ENCODE peak calls at places on chromosome 10, in eight cellular contexts. K is right cardiac atrium, D is mammary epithelial cell, O is A549, N is heart left ventricle, G is tibial nerve, T is prostate gland, S is MM.1S. W is an unnamed sample.

GRCh38 chr10:16381083-16381482 is 55.7 kb upstream of the PTER start:
- DNase-seq in K (no peak), D (peak; percentile 66), O (peak; percentile 95), N (no peak), G (no peak), T (no peak), S (no peak), W (no peak)

GRCh38 chr10:97684866-97685394 is 2.1 kb downstream of the AVPI1 start:
- DNase-seq in K (no peak), D (no peak), O (no peak), N (no peak), G (no peak), T (no peak), S (no peak), W (no peak)

GRCh38 chr10:108911814-108912541 is 1011.3 kb downstream of the XPNPEP1 start:
- DNase-seq in K (peak; percentile 64), D (peak; percentile 41), O (peak; percentile 68), N (peak; percentile 54), G (peak; percentile 59), T (no peak), S (no peak), W (peak; percentile 33)

GRCh38 chr10:103645141-103646054 is 151.9 kb downstream of the NEURL1 start:
- DNase-seq in K (peak; percentile 74), D (peak; percentile 73), O (no peak), N (peak; percentile 72), G (no peak), T (peak; percentile 13), S (no peak), W (peak; percentile 96)

GRCh38 chr10:115092555-115093285 is 445 bp upstream of the ATRNL1 start:
- DNase-seq in K (peak; percentile 51), D (peak; percentile 5), O (peak; percentile 13), N (peak; percentile 27), G (no peak), T (no peak), S (peak; percentile 79), W (no peak)

GRCh38 chr10:48258083-48258482 is 16.4 kb downstream of the FRMPD2 start:
- DNase-seq in K (no peak), D (no peak), O (no peak), N (no peak), G (no peak), T (no peak), S (no peak), W (no peak)

GRCh38 chr10:124875596-124875995 is 66.3 kb upstream of the ZRANB1 start:
- DNase-seq in K (no peak), D (peak; percentile 50), O (peak; percentile 39), N (no peak), G (no peak), T (no peak), S (no peak), W (no peak)

GRCh38 chr10:123009105-123009805 is 449 bp downstream of the ACADSB start:
- DNase-seq in K (peak; percentile 54), D (peak; percentile 3), O (no peak), N (peak; percentile 28), G (peak; percentile 6), T (peak; percentile 10), S (no peak), W (no peak)

GRCh38 chr10:8438603-8439002 is 384.1 kb downstream of the GATA3 start:
- DNase-seq in K (no peak), D (no peak), O (no peak), N (no peak), G (no peak), T (no peak), S (no peak), W (no peak)

GRCh38 chr10:96468845-96469244 is 44.9 kb downstream of the TLL2 start:
- DNase-seq in K (no peak), D (no peak), O (no peak), N (no peak), G (no peak), T (no peak), S (no peak), W (no peak)

DNA sequence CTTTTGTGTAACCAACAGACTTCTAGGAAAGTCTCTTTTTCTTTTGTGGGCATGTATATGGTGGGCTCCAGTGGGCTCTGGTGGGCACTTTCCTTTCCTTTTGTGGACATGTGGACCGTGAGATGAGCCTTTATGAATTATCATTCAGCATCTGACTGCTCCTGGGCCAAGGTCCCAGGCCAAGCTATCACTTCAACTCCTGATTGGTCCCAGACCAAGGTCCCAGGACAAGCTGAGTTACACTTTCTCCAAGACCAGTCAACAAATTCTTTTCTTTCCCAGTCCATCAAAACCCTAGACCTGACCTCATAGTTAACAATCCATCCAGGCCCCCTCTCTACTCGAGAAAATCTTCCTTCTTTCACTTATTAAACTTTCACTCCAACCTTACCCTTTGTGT is 1.0 kb downstream of the AKR1C8 start:
- DNase-seq in K (no peak), D (no peak), O (no peak), N (no peak), G (no peak), T (no peak), S (no peak), W (no peak)
- H3K27ac ChIP-seq in K (no peak overlapping the region), D (no peak overlapping the region), O (peak overlapping the region; percentile 21), N (no peak overlapping the region), G (no peak overlapping the region), T (no peak overlapping the region), S (no peak overlapping the region), W (no peak overlapping the region)

GRCh38 chr10:73495226-73495883 is 469 bp downstream of the PPP3CB start:
- DNase-seq in K (peak; percentile 96), D (peak; percentile 92), O (peak; percentile 92), N (peak; percentile 93), G (peak; percentile 65), T (peak; percentile 89), S (peak; percentile 94), W (peak; percentile 57)

GRCh38 chr10:73495884-73496674 is at the start of gene PPP3CB:
- DNase-seq in K (peak; percentile 96), D (peak; percentile 96), O (peak; percentile 96), N (peak; percentile 94), G (peak; percentile 91), T (peak; percentile 88), S (peak; percentile 95), W (peak; percentile 93)

GRCh38 chr10:73494877-73495225 is 973 bp downstream of the PPP3CB start:
- DNase-seq in K (no peak), D (no peak), O (no peak), N (no peak), G (no peak), T (no peak), S (no peak), W (no peak)

GRCh38 chr10:73494213-73494612 is 1.6 kb downstream of the PPP3CB start:
- DNase-seq in K (no peak), D (no peak), O (no peak), N (no peak), G (no peak), T (no peak), S (no peak), W (no peak)

DNA sequence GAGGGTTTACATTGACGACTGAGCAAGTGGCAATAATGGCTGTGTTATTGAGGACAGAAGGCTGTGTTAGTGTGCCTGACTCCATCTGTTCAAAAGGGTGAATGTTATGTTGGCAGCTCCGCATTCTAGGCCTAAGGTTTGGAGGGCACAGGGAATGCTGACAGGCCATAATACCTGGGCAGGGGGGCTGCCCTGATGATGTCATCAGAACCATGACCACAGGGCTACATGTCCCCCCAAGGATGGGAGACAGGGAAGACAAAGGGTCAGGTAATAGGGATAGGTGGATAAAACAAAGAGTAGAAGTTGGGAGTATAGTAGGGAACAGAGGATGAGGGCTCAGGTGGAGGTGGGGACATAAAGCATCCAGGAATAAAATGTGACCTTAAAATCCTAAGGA is 1.8 kb upstream of the PPP3CB start:
- DNase-seq in K (no peak), D (no peak), O (no peak), N (no peak), G (no peak), T (no peak), S (no peak), W (no peak)
- H3K27ac ChIP-seq in K (no peak overlapping the region), D (no peak overlapping the region), O (no peak overlapping the region), N (no peak overlapping the region), G (no peak overlapping the region), T (no peak overlapping the region), S (no peak overlapping the region), W (no peak overlapping the region)

DNA sequence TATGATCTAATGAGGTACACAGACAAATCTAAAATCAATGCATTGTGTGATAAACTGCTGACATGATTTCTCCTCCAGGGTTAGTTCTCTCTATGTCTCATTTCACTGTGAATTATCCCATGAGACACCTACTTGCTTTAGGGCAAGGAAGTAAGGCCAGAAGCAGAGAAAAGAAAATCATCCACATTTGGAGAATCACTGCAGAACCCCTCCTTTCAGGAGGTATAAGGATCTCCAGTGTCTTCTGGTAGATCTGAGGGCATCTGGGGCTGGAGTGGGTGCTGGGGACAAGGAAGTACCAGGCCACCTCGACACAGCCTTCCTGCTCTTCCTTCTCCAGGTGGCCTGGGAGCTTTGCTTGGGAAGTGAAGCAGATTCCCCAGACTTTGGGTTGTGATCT is 12.3 kb upstream of the CAMK2G start:
- DNase-seq in K (no peak), D (peak; percentile 56), O (no peak), N (no peak), G (no peak), T (no peak), S (no peak), W (no peak)
- H3K27ac ChIP-seq in K (peak overlapping the region; percentile 88), D (peak overlapping the region; percentile 98), O (peak overlapping the region; percentile 98), N (peak overlapping the region; percentile 85), G (peak overlapping the region; percentile 66), T (peak overlapping the region; percentile 75), S (no peak overlapping the region), W (peak overlapping the region; percentile 97)

GRCh38 chr10:93456480-93456879 is 25.7 kb downstream of the MYOF start:
- DNase-seq in K (no peak), D (no peak), O (no peak), N (no peak), G (no peak), T (no peak), S (no peak), W (no peak)

GRCh38 chr10:93454146-93454545 is 28.0 kb downstream of the MYOF start:
- DNase-seq in K (no peak), D (no peak), O (no peak), N (no peak), G (no peak), T (no peak), S (no peak), W (no peak)

GRCh38 chr10:93461124-93461806 is 20.9 kb downstream of the MYOF start:
- DNase-seq in K (no peak), D (no peak), O (no peak), N (no peak), G (no peak), T (no peak), S (no peak), W (no peak)

GRCh38 chr10:93458821-93459257 is 23.3 kb downstream of the MYOF start:
- DNase-seq in K (peak; percentile 65), D (peak; percentile 97), O (peak; percentile 99), N (peak; percentile 66), G (peak; percentile 86), T (peak; percentile 79), S (no peak), W (peak; percentile 100)

GRCh38 chr10:93457511-93457910 is 24.6 kb downstream of the MYOF start:
- DNase-seq in K (no peak), D (no peak), O (no peak), N (no peak), G (no peak), T (no peak), S (no peak), W (no peak)
- H3K27ac ChIP-seq in K (no peak overlapping the region), D (no peak overlapping the region), O (peak overlapping the region; percentile 96), N (no peak overlapping the region), G (no peak overlapping the region), T (peak overlapping the region; percentile 80), S (no peak overlapping the region), W (peak overlapping the region; percentile 91)

W was measured in AG04450.